ENCODE peak calls at places on chromosomes 4 and X, in six cellular contexts. Q, I, U, C, X and L are unnamed samples.

GRCh38 chrX:24799078-24799477 is 105.4 kb downstream of the POLA1 start:
- DNase-seq in X (no peak), Q (no peak), I (peak; percentile 36), U (no peak), C (no peak), L (no peak)

GRCh38 chr4:29551813-29552212 is 1168.4 kb upstream of the PCDH7 start:
- DNase-seq in U (no peak), C (no peak), X (no peak), I (no peak), Q (no peak), L (no peak)

GRCh38 chrX:118554511-118554910 is 58.9 kb downstream of the DOCK11 start:
- DNase-seq in X (no peak), U (no peak), Q (no peak), C (no peak), I (no peak), L (no peak)

GRCh38 chr4:15855804-15856475 is 77.8 kb downstream of the CD38 start:
- DNase-seq in I (no peak), U (no peak), Q (no peak), C (no peak), X (no peak), L (no peak)

GRCh38 chrX:37993857-37994619 is 12.3 kb upstream of the SYTL5 start:
- DNase-seq in U (no peak), X (no peak), Q (no peak), C (no peak), I (no peak), L (peak; percentile 3)

GRCh38 chr4:106624674-106625073 is 256.1 kb upstream of the GIMD1 start:
- DNase-seq in I (no peak), C (no peak), X (no peak), U (no peak), Q (no peak), L (no peak)

GRCh38 chr4:33914386-33914785 is 2329.9 kb downstream of the ARAP2 start:
- DNase-seq in X (no peak), C (no peak), I (no peak), U (no peak), Q (no peak), L (no peak)

GRCh38 chrX:82589410-82589809 is 918.7 kb upstream of the POU3F4 start:
- DNase-seq in I (no peak), X (peak; percentile 35), Q (peak; percentile 1), U (no peak), C (no peak), L (no peak)

GRCh38 chr4:99806545-99806944 is 10.1 kb upstream of the DAPP1 start:
- DNase-seq in Q (no peak), I (peak; percentile 61), C (no peak), X (no peak), U (no peak), L (no peak)

GRCh38 chr4:48033825-48034413 is 17.3 kb downstream of the NIPAL1 start:
- DNase-seq in Q (peak; percentile 41), I (peak; percentile 53), C (peak; percentile 54), X (peak; percentile 34), U (peak; percentile 65), L (peak; percentile 57)

GRCh38 chrX:15816886-15817285 is 26.6 kb downstream of the ZRSR2 start:
- DNase-seq in X (peak; percentile 1), Q (no peak), I (no peak), U (peak; percentile 56), C (peak; percentile 26), L (peak; percentile 16)

GRCh38 chrX:17459596-17459995 is 84.6 kb downstream of the NHS start:
- DNase-seq in I (no peak), C (no peak), X (peak; percentile 80), Q (no peak), U (no peak), L (no peak)

GRCh38 chr4:173821851-173822250 is 291.8 kb upstream of the HAND2 start:
- DNase-seq in I (no peak), C (no peak), X (peak; percentile 14), Q (no peak), U (no peak), L (no peak)

GRCh38 chr4:60314367-60314766 is 885.8 kb upstream of the ADGRL3 start:
- DNase-seq in X (no peak), U (no peak), I (no peak), C (no peak), Q (no peak), L (no peak)

GRCh38 chr4:159248383-159249178 is 145.7 kb downstream of the RAPGEF2 start:
- DNase-seq in Q (no peak), X (peak; percentile 55), I (no peak), C (no peak), U (no peak), L (no peak)